ENCODE peak calls at places on chromosomes 3 and 15, in four cellular contexts. M is activated B cell treated with CpG ODN at 0.5 μM for 24 hours, U is astrocyte of the spinal cord, Z is prostate gland. A is an unnamed sample.

GRCh38 chr3:35616346-35616745 is 23.0 kb upstream of the ARPP21 start:
- DNase-seq in Z (no peak), U (peak), M (no peak), A (no peak)

GRCh38 chr3:29627136-29628117 is 346.6 kb downstream of the RBMS3 start:
- DNase-seq in U (no peak), Z (no peak), M (no peak), A (no peak)

GRCh38 chr15:43225201-43225949 is 4.6 kb upstream of the EPB42 start:
- DNase-seq in M (no peak), Z (peak), U (peak), A (no peak)

GRCh38 chr3:133125802-133126201 is 87.6 kb downstream of the TMEM108 start:
- DNase-seq in M (no peak), Z (no peak), U (no peak), A (no peak)

GRCh38 chr15:73727330-73728018 is 25.7 kb downstream of the INSYN1 start:
- DNase-seq in Z (no peak), U (peak), M (no peak), A (no peak)

GRCh38 chr3:50639055-50639494 is 22.1 kb downstream of the MAPKAPK3 start:
- DNase-seq in U (peak), Z (no peak), M (no peak), A (no peak)

GRCh38 chr3:112013058-112013783 is 14.5 kb downstream of the TAGLN3 start:
- DNase-seq in Z (peak), U (peak), M (peak), A (peak)

GRCh38 chr3:82085356-82085755 is 323.9 kb upstream of the GBE1 start:
- DNase-seq in U (peak), M (no peak), Z (no peak), A (no peak)

GRCh38 chr3:141421639-141422319 is 53.5 kb downstream of the ZBTB38 start:
- DNase-seq in Z (no peak), M (no peak), U (peak), A (no peak)

GRCh38 chr3:160200328-160200727 is 24.9 kb upstream of the C3orf80 start:
- DNase-seq in Z (no peak), M (no peak), U (no peak), A (no peak)

GRCh38 chr3:60226907-60227306 is 1024.3 kb downstream of the FHIT start:
- DNase-seq in M (no peak), U (no peak), Z (no peak), A (no peak)

GRCh38 chr3:187641319-187641976 is 28.7 kb downstream of the SST start:
- DNase-seq in U (no peak), Z (no peak), M (no peak), A (no peak)

GRCh38 chr15:84599906-84600305 is 903 bp upstream of the ZSCAN2 start:
- DNase-seq in Z (no peak), U (no peak), M (no peak), A (no peak)

GRCh38 chr15:101124731-101125558 is 126.9 kb downstream of the CHSY1 start:
- DNase-seq in M (no peak), U (peak), Z (no peak), A (no peak)

GRCh38 chr3:171187706-171188290 is 161.3 kb upstream of the SLC2A2 start:
- DNase-seq in U (no peak), M (no peak), Z (peak), A (peak)

GRCh38 chr3:188568750-188569149 is 414.8 kb downstream of the LPP start:
- DNase-seq in M (no peak), Z (no peak), U (no peak), A (no peak)

GRCh38 chr3:174859756-174860155 is 622 bp downstream of the NAALADL2 start:
- DNase-seq in Z (peak), M (no peak), U (no peak), A (no peak)

GRCh38 chr3:38549486-38549885 is 53.3 kb downstream of the EXOG start:
- DNase-seq in M (no peak), Z (no peak), U (no peak), A (no peak)

GRCh38 chr3:107432013-107432515 is 54.8 kb downstream of the CCDC54 start:
- DNase-seq in M (no peak), Z (peak), U (no peak), A (no peak)

GRCh38 chr3:185999221-185999620 is 61.4 kb upstream of the TRA2B start:
- DNase-seq in U (no peak), M (no peak), Z (no peak), A (no peak)

GRCh38 chr15:64249406-64249805 is 86.6 kb upstream of the PPIB start:
- DNase-seq in U (no peak), M (no peak), Z (peak), A (no peak)

GRCh38 chr3:25962255-25962654 is 172.4 kb downstream of the OXSM start:
- DNase-seq in M (no peak), Z (peak), U (no peak), A (no peak)

GRCh38 chr3:127152676-127153505 is 40.0 kb upstream of the PRR23E start:
- DNase-seq in U (no peak), Z (no peak), M (peak), A (no peak)

GRCh38 chr3:196948442-196949365 is 6.4 kb upstream of the NCBP2 start:
- DNase-seq in Z (no peak), M (no peak), U (no peak), A (no peak)
- TF ChIP-seq CTCF in Z (no peak), M (no peak), U (peak), A (no peak)

GRCh38 chr3:9061634-9062033 is 98.4 kb upstream of the RAD18 start:
- DNase-seq in U (no peak), Z (no peak), M (no peak), A (no peak)
- TF ChIP-seq CTCF in U (no peak), Z (no peak), M (no peak), A (no peak)

DNA sequence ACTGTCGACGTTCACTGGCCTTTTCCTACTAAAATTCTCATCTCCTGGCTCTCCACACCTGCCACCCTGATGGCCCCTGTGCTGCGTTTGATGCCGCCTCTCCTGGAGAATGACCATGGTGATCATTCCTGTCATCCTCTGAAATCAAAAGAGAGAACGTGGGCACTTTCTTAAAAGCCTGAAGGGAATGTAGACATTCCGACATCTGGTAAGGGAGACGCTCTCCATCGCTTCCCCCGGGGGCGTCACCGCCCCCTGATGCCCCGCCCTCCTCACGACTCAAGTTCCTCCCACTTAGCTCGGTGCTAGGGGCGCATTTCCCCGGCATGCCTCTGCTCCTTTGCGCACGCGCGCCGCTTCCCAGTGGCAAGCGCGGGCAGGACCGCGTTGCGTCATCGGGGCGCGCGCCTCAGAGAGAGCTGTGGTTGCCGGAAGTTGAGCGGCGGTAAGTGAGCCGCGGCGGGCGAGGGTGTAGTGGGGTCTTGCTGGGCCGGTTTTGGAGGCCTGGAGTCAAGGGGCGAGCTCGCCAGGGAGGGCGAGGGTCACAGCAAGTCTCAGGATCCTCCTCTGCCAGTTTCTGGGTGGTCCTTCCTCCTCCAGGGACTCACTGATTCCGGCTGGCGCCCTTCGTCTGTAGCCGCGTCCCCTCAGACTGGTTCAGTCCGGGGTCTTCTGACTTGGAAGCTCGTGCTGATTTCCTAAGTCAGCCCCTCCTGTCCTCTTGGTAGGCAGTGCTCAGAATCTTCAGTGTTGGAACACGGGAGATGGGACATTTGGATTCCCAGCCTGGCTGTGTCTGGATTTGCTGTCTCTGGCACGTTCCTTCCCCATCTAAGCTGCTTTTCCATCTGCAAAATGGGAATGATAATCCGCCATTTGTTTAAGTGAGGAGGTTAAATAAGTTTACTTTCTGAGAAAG is at the start of gene ATG7:
- DNase-seq in Z (peak), M (peak), U (peak), A (peak)
- TF ChIP-seq CTCF in Z (no peak), M (no peak), U (no peak), A (no peak)

GRCh38 chr15:72473670-72474465 is at the start of gene ARIH1:
- DNase-seq in Z (peak), M (peak), U (peak), A (peak)

GRCh38 chr15:72474466-72474911 is 359 bp downstream of the ARIH1 start:
- DNase-seq in M (no peak), Z (no peak), U (peak), A (no peak)

GRCh38 chr15:72475674-72476073 is 1.5 kb downstream of the ARIH1 start:
- DNase-seq in U (no peak), M (no peak), Z (no peak), A (no peak)

GRCh38 chr15:72474912-72475601 is 927 bp downstream of the ARIH1 start:
- DNase-seq in Z (peak), U (peak), M (peak), A (peak)

DNA sequence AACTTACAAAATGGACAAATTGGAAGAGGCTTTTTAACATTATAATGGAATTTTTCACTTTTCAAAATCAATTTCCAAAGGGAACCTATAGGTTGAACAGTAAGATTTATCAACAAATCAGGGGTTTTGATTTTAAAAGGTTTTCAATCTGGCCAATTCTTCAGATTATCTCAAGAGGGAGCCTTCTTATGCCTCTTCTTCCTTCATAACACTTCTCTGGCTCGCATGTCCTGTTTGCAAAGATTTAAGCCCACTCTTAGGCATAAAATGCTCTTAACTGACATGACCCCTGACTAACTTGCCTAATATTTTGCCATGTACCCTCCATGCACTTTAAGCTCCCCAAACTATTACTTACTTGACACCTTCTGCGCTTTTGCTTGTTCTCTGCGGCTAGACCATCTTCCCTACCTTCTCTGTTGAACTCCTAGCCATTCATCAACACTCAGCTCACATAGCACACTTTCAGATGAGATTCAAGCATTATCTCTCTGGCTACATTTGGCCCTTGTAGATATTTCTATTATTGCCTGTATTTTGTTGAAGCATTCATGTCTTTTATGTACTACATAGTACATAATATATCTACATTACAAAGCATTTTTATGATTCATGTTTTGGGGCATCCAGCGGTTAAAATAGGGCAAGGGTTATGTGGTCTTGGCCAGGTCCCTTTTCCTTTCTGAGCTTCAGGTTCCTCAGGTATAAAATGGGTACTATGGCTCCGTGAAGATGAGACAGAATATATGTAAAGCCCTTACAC is 1.0 kb upstream of the ARIH1 start:
- DNase-seq in Z (no peak), M (no peak), U (peak), A (no peak)
- TF ChIP-seq CTCF in Z (no peak), M (no peak), U (peak), A (no peak)

DNA sequence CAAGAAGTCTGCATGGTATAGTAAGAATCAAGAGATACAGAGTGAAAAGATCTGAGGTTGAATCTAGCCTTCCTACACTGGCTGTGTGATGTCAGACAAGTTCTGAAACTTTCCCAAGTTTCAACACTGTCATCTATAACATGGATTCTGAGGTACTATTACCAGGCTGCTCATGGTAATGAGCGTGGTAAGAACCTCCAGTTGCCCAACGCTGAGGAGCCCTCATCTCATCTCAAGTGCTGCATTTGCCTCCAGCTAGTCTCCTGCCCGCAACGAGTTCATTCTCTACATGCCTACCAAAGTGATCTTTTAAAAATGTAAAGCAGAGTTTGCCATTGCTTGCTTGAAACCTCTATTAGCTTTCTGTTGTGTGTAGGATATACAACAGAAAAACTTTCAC is 168.1 kb downstream of the NEK11 start:
- DNase-seq in U (no peak), M (no peak), Z (no peak), A (no peak)
- TF ChIP-seq CTCF in U (no peak), M (no peak), Z (no peak), A (no peak)

GRCh38 chr3:58577269-58577821 is at the start of gene FAM107A:
- DNase-seq in U (peak), Z (peak), M (no peak), A (no peak)
- TF ChIP-seq CTCF in U (peak), Z (no peak), M (no peak), A (no peak)

A was measured in progenitor cell of endocrine pancreas.